ENCODE peak calls at places on chromosomes 13 and 19, in ten cellular contexts. E is fibroblast of lung, B is tibial nerve, V is body of pancreas, D is heart right ventricle, Y is left lung, F is vagina, I is ovary, Z is HCT116, R is endodermal cell. Q is an unnamed sample. For H3K4me1, the result is how much of the 10 kb centered on the place peaks cover.

GRCh38 chr19:6501740-6502648 is at the start of gene TUBB4A:
- DNase-seq in E (no peak), B (no peak), V (peak), D (peak), Y (no peak), F (no peak), I (no peak), Z (no peak), R (peak), Q (no peak)

GRCh38 chr19:10566658-10567410 is 1.0 kb upstream of the KRI1 start:
- DNase-seq in E (no peak), B (no peak), V (peak), D (no peak), Y (no peak), F (no peak), I (peak), Z (no peak), R (peak), Q (no peak)

GRCh38 chr13:100508391-100508790 is 80.2 kb downstream of the GGACT start:
- DNase-seq in E (no peak), B (no peak), V (no peak), D (no peak), Y (no peak), F (no peak), I (no peak), Z (no peak), R (no peak), Q (no peak)

GRCh38 chr13:50691176-50691681 is 152.3 kb downstream of the DLEU7 start:
- DNase-seq in E (no peak), B (no peak), V (no peak), D (no peak), Y (no peak), F (no peak), I (no peak), Z (no peak), R (no peak), Q (no peak)

GRCh38 chr19:54418930-54419800 is 3.9 kb downstream of the TTYH1 start:
- DNase-seq in E (no peak), B (no peak), V (no peak), D (no peak), Y (no peak), F (no peak), I (no peak), Z (no peak), R (no peak), Q (no peak)

GRCh38 chr19:7434391-7434790 is 54.4 kb downstream of the PEX11G start:
- DNase-seq in E (no peak), B (no peak), V (no peak), D (no peak), Y (no peak), F (no peak), I (no peak), Z (no peak), R (no peak), Q (no peak)

GRCh38 chr13:100409132-100409531 is 179.5 kb downstream of the GGACT start:
- DNase-seq in E (no peak), B (no peak), V (no peak), D (no peak), Y (no peak), F (no peak), I (no peak), Z (no peak), R (no peak), Q (no peak)

GRCh38 chr13:109844396-109844795 is 58.0 kb upstream of the IRS2 start:
- DNase-seq in E (peak), B (no peak), V (peak), D (no peak), Y (no peak), F (no peak), I (no peak), Z (no peak), R (no peak), Q (no peak)

GRCh38 chr13:25796474-25796873 is 255.3 kb downstream of the SHISA2 start:
- DNase-seq in E (no peak), B (no peak), V (no peak), D (no peak), Y (no peak), F (no peak), I (no peak), Z (no peak), R (no peak), Q (no peak)
- H3K4me1 ChIP-seq in E (under half), B (under half), V (under half), D (under half), Y (under half), F (under half), I (under half), Z (under half), R (under half), Q (under half)

GRCh38 chr19:988510-988909 is 4.4 kb downstream of the WDR18 start:
- DNase-seq in E (no peak), B (no peak), V (no peak), D (no peak), Y (no peak), F (no peak), I (no peak), Z (no peak), R (no peak), Q (peak)
- H3K4me1 ChIP-seq in E (under half), B (under half), V (under half), D (under half), Y (under half), F (under half), I (under half), Z (under half), R (under half), Q (under half)

GRCh38 chr19:48810151-48810550 is 678 bp downstream of the BCAT2 start:
- DNase-seq in E (no peak), B (no peak), V (no peak), D (no peak), Y (no peak), F (no peak), I (no peak), Z (no peak), R (no peak), Q (no peak)
- H3K4me1 ChIP-seq in E (under half), B (under half), V (half or more), D (under half), Y (under half), F (under half), I (under half), Z (under half), R (under half), Q (under half)

DNA sequence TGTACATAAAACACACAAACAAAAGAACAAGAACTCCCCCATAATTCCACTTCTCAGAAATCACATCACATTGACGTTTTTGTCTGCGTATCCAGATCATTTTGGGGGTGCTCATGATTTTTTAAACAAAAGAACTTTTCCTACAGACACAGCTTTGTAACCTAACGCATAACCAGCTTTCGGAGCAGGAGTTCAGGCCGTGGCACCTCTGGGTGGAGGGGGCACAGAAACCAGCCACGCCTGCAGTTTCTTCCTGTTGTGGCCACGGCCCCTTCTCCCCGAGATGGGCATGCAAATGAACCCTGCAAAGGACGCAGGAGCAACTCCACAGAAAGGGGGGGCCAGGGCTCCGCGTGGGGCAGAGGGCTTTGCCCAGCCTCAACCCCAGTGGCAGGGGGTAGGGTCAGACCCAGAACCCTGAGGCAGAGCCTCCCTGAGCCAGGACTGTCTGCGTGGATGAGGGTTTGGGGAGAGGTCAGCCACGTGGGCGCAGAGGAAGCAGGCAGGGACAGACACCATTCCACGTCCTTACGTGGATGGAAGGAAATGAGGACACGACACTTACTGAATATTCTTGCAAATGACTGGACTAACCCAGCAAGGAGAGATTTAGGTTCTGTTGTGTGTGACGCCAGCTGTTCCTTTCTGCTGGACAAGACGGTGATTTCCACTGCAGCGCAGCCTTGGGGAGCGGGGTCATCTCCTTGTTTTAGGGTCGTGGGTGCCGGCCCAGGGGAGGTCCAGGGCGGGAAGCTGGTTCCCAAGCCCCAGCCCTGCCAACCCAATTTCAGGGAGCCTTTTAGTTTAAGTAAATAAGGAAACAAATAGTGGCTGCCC is 64.3 kb downstream of the RASA3 start:
- DNase-seq in E (no peak), B (peak), V (no peak), D (no peak), Y (peak), F (no peak), I (peak), Z (no peak), R (no peak), Q (no peak)
- H3K4me1 ChIP-seq in E (under half), B (half or more), V (under half), D (under half), Y (half or more), F (half or more), I (under half), Z (under half), R (under half), Q (under half)

GRCh38 chr13:114100446-114101320 is 31.7 kb downstream of the RASA3 start:
- DNase-seq in E (peak), B (peak), V (peak), D (peak), Y (peak), F (no peak), I (peak), Z (no peak), R (peak), Q (peak)
- H3K4me1 ChIP-seq in E (under half), B (under half), V (under half), D (under half), Y (under half), F (half or more), I (under half), Z (under half), R (under half), Q (under half)

DNA sequence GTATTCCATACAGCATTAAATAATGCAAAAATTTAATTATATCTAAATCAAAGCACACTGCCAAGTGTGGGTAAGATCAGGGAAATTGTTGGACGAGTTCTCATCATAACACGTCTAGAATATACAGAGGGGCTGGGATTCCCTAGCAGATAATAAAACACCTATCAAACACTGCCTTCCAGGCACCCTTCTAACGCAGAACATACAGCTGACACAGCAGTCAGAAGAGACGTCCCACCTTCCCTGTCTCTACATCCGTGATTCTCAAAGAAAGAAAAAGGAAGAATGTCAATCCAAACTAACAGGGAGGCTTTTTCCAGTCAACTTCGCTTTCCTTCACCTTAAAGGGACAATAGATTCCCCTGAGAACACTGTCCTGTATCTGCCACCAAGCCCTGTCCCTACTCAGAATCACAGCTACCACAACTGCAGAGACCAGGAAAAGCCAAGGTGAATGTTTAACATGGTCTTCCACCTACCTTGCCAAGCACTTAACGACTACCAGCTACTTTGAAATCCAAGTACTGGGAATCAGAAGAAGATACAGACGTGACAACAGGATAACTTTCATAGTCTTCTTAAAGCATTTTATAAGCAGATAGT is 38.5 kb downstream of the TBC1D4 start:
- DNase-seq in E (no peak), B (no peak), V (no peak), D (no peak), Y (no peak), F (no peak), I (no peak), Z (no peak), R (no peak), Q (no peak)
- H3K4me1 ChIP-seq in E (under half), B (under half), V (under half), D (under half), Y (under half), F (under half), I (under half), Z (under half), R (under half), Q (under half)

GRCh38 chr19:15252398-15253018 is 20.3 kb upstream of the EPHX3 start:
- DNase-seq in E (peak), B (no peak), V (no peak), D (no peak), Y (no peak), F (no peak), I (no peak), Z (no peak), R (peak), Q (no peak)
- H3K4me1 ChIP-seq in E (half or more), B (half or more), V (half or more), D (half or more), Y (under half), F (half or more), I (under half), Z (under half), R (under half), Q (under half)

GRCh38 chr19:18377026-18377425 is 8.9 kb upstream of the GDF15 start:
- DNase-seq in E (no peak), B (no peak), V (peak), D (no peak), Y (no peak), F (no peak), I (no peak), Z (no peak), R (no peak), Q (no peak)
- H3K4me1 ChIP-seq in E (under half), B (under half), V (half or more), D (under half), Y (under half), F (under half), I (under half), Z (half or more), R (under half), Q (under half)

GRCh38 chr19:49061000-49061399 is 3.5 kb upstream of the CGB7 start:
- DNase-seq in E (no peak), B (no peak), V (no peak), D (no peak), Y (no peak), F (no peak), I (no peak), Z (no peak), R (no peak), Q (no peak)
- H3K4me1 ChIP-seq in E (under half), B (under half), V (under half), D (under half), Y (under half), F (under half), I (under half), Z (under half), R (under half), Q (under half)

Q was measured in RWPE2.